ENCODE peak calls at places on chromosomes 6 and 20, in nine cellular contexts. J is mammary epithelial cell; M is CD8-positive, alpha-beta T cell; O is IMR-90; S is hepatocyte; N is mucosa of descending colon; E is prostate gland; Y is stomach; R is tibial artery. F is an unnamed sample. For H3K4me1, the result is how much of the 10 kb centered on the place peaks cover.

GRCh38 chr6:151689499-151690201 is 117.8 kb upstream of the ESR1 start:
- DNase-seq in J (no peak), M (no peak), O (no peak), S (no peak), N (no peak), E (no peak), Y (no peak), R (no peak), F (no peak)

GRCh38 chr6:113031591-113031990 is 684.5 kb downstream of the RFPL4B start:
- DNase-seq in J (no peak), M (no peak), O (no peak), S (no peak), N (no peak), E (no peak), Y (no peak), R (no peak), F (no peak)

GRCh38 chr20:44057698-44058675 is 129.0 kb downstream of the JPH2 start:
- DNase-seq in J (no peak), M (no peak), O (peak), S (no peak), N (no peak), E (no peak), Y (no peak), R (no peak), F (no peak)

GRCh38 chr6:169073311-169073710 is 180.3 kb downstream of the THBS2 start:
- DNase-seq in J (no peak), M (no peak), O (peak), S (no peak), N (no peak), E (no peak), Y (no peak), R (no peak), F (peak)

GRCh38 chr6:9620687-9621086 is 794.2 kb downstream of the TFAP2A start:
- DNase-seq in J (no peak), M (no peak), O (no peak), S (no peak), N (no peak), E (no peak), Y (no peak), R (no peak), F (no peak)

GRCh38 chr6:50780382-50780781 is 38.3 kb upstream of the TFAP2B start:
- DNase-seq in J (no peak), M (no peak), O (no peak), S (no peak), N (no peak), E (no peak), Y (no peak), R (no peak), F (no peak)

GRCh38 chr20:32980131-32980941 is 23.9 kb downstream of the SUN5 start:
- DNase-seq in J (no peak), M (no peak), O (no peak), S (peak), N (no peak), E (no peak), Y (no peak), R (peak), F (peak)

GRCh38 chr20:5844063-5844681 is 94.0 kb downstream of the SHLD1 start:
- DNase-seq in J (peak), M (peak), O (peak), S (no peak), N (no peak), E (no peak), Y (no peak), R (no peak), F (no peak)

GRCh38 chr6:108029226-108029921 is 45.2 kb downstream of the OSTM1 start:
- DNase-seq in J (no peak), M (no peak), O (no peak), S (no peak), N (no peak), E (no peak), Y (no peak), R (no peak), F (no peak)
- H3K4me3 ChIP-seq in J (no peak), M (no peak), O (no peak), S (no peak), N (no peak), E (no peak), Y (no peak), R (no peak), F (no peak)

GRCh38 chr6:150202404-150202803 is 59.6 kb downstream of the PPP1R14C start:
- DNase-seq in J (peak), M (no peak), O (no peak), S (peak), N (peak), E (no peak), Y (peak), R (no peak), F (no peak)

GRCh38 chr6:150204705-150205472 is 62.0 kb downstream of the PPP1R14C start:
- DNase-seq in J (no peak), M (no peak), O (no peak), S (no peak), N (no peak), E (no peak), Y (no peak), R (no peak), F (no peak)

GRCh38 chr6:150203871-150204545 is 61.2 kb downstream of the PPP1R14C start:
- DNase-seq in J (no peak), M (no peak), O (no peak), S (no peak), N (no peak), E (no peak), Y (no peak), R (no peak), F (no peak)

GRCh38 chr6:150202934-150203333 is 60.1 kb downstream of the PPP1R14C start:
- DNase-seq in J (peak), M (no peak), O (no peak), S (no peak), N (no peak), E (no peak), Y (no peak), R (no peak), F (no peak)

GRCh38 chr6:150203378-150203777 is 60.5 kb downstream of the PPP1R14C start:
- DNase-seq in J (no peak), M (no peak), O (no peak), S (no peak), N (no peak), E (no peak), Y (no peak), R (no peak), F (no peak)
- H3K4me1 ChIP-seq in J (under half), M (under half), O (under half), S (under half), N (under half), E (under half), Y (under half), R (under half), F (under half)

DNA sequence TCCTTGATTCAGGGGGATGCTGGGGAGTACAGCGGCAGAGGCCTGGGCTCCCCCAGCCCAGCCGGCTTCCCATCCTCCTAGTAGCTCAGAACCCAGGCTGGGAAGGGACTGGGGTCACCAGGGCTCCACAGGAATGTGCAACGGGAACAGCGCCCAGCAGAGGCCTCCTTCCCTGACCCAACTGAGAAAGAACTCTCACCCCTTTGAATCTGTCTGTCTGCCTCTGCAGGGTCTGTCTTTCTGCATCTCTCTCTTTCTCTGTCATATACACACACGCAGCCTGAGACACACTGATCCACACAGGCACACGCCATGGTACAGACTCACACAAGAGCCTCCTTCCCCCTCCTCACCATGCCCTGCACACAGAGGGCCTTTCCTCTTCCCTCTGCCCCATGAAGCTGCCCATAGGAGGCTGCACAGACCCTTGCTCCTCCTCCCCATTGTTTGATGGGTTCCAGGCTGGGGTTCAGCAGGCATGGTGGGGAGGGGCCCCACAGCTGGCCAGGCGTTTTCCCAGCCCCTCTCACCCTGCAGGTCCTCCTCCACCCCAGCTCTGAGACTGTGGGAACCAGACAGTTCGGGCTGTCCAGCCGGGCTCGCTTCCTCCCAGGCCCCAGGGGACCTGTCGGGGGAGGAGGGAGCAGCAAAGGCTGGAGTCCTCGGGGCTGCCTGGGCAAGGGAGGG is 2.8 kb downstream of the FOXS1 start:
- DNase-seq in J (no peak), M (no peak), O (peak), S (no peak), N (no peak), E (no peak), Y (no peak), R (peak), F (no peak)
- TF ChIP-seq CTCF in J (no peak), M (no peak), O (no peak), S (no peak), N (no peak), E (no peak), Y (no peak), R (no peak), F (peak)

GRCh38 chr6:110041149-110041548 is 63.0 kb downstream of the GPR6 start:
- DNase-seq in J (no peak), M (no peak), O (no peak), S (no peak), N (no peak), E (no peak), Y (no peak), R (no peak), F (no peak)

GRCh38 chr6:110039364-110039995 is 61.4 kb downstream of the GPR6 start:
- DNase-seq in J (peak), M (peak), O (peak), S (peak), N (peak), E (peak), Y (peak), R (peak), F (peak)

GRCh38 chr6:110040716-110041115 is 62.6 kb downstream of the GPR6 start:
- DNase-seq in J (no peak), M (no peak), O (no peak), S (no peak), N (no peak), E (no peak), Y (no peak), R (no peak), F (no peak)

GRCh38 chr6:110041830-110042229 is 63.7 kb downstream of the GPR6 start:
- DNase-seq in J (no peak), M (no peak), O (no peak), S (no peak), N (no peak), E (peak), Y (no peak), R (no peak), F (no peak)

DNA sequence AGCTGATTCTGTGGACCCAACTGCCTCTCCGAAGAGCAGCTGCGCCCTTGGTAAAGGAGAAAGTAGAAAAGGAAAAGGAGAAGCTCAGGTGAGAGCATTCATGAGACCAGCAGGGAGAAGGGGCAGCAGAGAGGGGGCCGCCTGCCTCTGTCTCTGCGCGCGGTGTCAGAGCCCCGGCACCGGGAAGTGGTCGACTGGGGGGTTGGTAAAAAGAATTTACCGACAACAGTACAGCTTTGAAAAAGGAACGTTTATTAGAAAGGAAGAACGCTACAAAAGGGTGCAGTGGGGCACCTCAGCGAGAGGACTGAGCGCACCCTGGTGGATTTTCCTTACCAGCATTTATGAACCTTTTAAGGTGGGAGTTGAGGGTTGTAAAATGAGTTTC is 61.9 kb downstream of the GPR6 start:
- DNase-seq in J (peak), M (peak), O (peak), S (peak), N (peak), E (no peak), Y (peak), R (no peak), F (no peak)
- H3K4me3 ChIP-seq in J (no peak), M (peak), O (peak), S (peak), N (no peak), E (peak), Y (peak), R (peak), F (peak)

GRCh38 chr6:156841508-156841907 is 64.3 kb downstream of the ARID1B start:
- DNase-seq in J (no peak), M (no peak), O (no peak), S (no peak), N (no peak), E (no peak), Y (no peak), R (no peak), F (no peak)

GRCh38 chr6:156839591-156840001 is 62.4 kb downstream of the ARID1B start:
- DNase-seq in J (no peak), M (no peak), O (peak), S (no peak), N (no peak), E (no peak), Y (no peak), R (no peak), F (no peak)

GRCh38 chr6:156840136-156840535 is 63.0 kb downstream of the ARID1B start:
- DNase-seq in J (no peak), M (no peak), O (no peak), S (no peak), N (no peak), E (no peak), Y (no peak), R (no peak), F (no peak)

GRCh38 chr6:156842598-156843250 is 65.5 kb downstream of the ARID1B start:
- DNase-seq in J (no peak), M (no peak), O (peak), S (no peak), N (no peak), E (no peak), Y (no peak), R (no peak), F (no peak)

DNA sequence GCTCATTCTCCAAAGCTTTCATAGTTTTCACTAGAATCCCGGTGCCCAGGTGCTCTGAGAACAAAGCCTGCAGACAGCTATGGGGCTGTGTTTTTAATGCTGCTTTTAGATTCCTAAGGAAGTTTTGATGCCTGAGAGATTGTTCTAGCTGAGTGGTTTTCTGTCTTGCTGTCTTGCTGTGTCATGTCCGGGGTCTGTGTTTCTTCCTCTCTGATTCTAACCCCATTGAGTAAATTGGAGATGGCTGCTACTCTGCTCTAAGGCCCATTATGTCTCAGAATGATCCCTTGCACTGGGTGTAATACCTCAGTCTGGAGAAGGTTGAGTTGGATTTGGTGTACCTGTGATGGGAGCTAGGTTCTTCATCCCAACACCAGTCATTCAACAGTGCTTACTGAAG is 63.4 kb downstream of the ARID1B start:
- DNase-seq in J (no peak), M (no peak), O (no peak), S (no peak), N (no peak), E (no peak), Y (no peak), R (no peak), F (no peak)
- H3K4me1 ChIP-seq in J (under half), M (under half), O (under half), S (under half), N (under half), E (under half), Y (under half), R (under half), F (under half)

GRCh38 chr6:46186583-46186982 is 15.8 kb upstream of the ENPP5 start:
- DNase-seq in J (no peak), M (no peak), O (no peak), S (no peak), N (no peak), E (no peak), Y (no peak), R (no peak), F (no peak)

GRCh38 chr6:46189726-46190125 is 18.9 kb upstream of the ENPP5 start:
- DNase-seq in J (no peak), M (no peak), O (no peak), S (no peak), N (no peak), E (no peak), Y (no peak), R (no peak), F (no peak)

DNA sequence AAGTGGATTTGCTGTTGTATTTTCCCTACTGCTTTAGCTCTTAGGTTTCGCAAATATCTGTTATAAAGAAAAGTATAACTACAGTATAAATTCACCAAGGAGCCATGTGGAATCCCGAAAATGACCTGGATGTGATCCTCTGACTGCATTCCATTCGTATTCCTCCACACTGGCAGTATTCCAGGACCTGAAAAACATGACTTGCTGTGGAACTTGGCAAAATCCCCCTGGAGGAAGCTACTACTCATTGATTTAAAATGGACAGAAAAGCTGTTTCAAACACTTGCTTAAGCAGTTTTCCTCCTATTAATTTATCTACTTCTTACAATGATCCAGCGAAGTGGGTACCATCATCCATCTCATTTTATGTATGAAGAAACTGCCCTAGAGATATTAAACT is 13.3 kb upstream of the ENPP5 start:
- DNase-seq in J (peak), M (no peak), O (peak), S (peak), N (no peak), E (no peak), Y (no peak), R (no peak), F (no peak)
- TF ChIP-seq CTCF in J (no peak), M (no peak), O (no peak), S (no peak), N (no peak), E (no peak), Y (no peak), R (peak), F (no peak)

DNA sequence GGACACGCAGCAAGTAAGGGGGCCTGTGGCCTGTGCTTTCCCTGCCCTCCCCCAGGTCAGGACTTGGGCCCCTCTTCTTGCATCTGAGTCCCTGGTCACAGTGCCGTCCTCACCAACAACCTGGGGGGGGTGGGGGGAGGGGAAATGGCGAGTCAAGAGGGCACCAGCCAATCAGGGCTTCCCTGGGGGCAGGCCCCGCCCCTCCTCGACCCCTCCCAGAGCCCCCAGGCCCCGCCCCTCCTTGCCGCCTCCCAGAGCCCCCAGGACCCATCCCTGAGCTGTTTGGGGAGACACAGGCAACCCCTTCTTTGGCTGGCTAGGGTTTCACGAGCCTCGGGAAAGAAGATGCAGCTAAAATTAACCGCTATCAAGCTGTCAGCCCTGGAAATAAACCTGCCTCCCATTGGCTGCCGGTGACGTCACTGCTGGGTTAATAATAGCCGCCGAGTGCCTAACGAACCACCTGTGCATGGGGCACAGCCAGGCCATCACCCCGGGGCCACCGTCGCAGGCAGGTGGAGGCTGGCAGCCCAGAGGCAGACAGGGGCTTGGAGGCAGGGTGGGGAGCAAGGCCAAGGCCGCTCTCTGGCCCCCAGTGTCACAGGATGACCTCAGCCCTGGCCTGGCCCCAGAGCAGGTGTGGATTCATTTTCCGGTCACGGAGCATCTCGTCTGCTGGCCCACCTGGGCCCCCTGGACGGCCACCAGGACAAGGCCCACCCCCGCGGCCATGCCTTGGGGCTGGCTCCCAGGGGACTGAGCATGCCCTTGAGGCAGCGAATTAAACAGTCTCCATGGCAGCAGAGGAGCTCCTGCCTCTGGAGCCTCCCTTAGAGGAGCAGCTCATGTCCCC is 3.2 kb upstream of the EEF1A2 start:
- DNase-seq in J (no peak), M (no peak), O (peak), S (no peak), N (no peak), E (no peak), Y (no peak), R (no peak), F (peak)
- H3K4me3 ChIP-seq in J (no peak), M (no peak), O (no peak), S (no peak), N (no peak), E (no peak), Y (no peak), R (no peak), F (no peak)

GRCh38 chr20:8764289-8764962 is 304.5 kb upstream of the PLCB4 start:
- DNase-seq in J (no peak), M (no peak), O (no peak), S (peak), N (peak), E (peak), Y (no peak), R (no peak), F (no peak)

DNA sequence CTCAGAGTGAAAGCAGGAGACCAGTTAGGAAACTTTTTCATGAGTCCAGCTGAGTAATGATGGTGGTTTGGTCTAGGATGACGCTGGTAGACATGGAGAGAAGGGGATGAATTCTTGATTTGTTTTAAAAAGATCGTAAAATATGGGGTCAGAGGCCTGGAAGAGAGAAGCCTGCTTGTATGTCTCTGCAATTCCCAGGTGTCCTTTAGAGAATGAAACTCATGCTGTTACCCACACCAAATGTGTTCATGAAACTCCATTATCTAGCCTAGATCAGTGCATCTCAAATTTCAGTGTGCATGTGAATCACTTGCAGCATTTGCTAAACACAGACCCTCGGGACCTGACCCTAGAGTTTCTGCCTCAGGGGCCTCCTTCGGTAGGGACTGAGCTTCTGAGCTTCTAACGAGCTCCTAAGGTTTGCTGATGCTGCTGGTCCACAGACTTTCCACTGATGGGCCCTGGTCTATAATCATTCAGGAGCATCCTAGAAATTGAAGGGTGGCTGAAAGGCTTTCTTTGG is 302.0 kb upstream of the PLCB4 start:
- DNase-seq in J (no peak), M (no peak), O (no peak), S (no peak), N (no peak), E (no peak), Y (no peak), R (no peak), F (no peak)
- H3K4me1 ChIP-seq in J (under half), M (under half), O (under half), S (under half), N (under half), E (under half), Y (under half), R (under half), F (under half)

F was measured in Caco-2.